ENCODE peak calls at places on chromosome 10, in five cellular contexts. J is esophagus muscularis mucosa, I is RWPE2, H is lower lobe of right lung, C is thoracic aorta. Y is an unnamed sample.

GRCh38 chr10:33123680-33124079 is 165.7 kb upstream of the ITGB1 start:
- DNase-seq in I (no peak), C (no peak), H (no peak), J (no peak), Y (no peak)

GRCh38 chr10:109956454-109957091 is 33.3 kb upstream of the XPNPEP1 start:
- DNase-seq in I (no peak), H (no peak), C (no peak), J (no peak), Y (peak; percentile 56)

GRCh38 chr10:122954731-122955050 is 664 bp upstream of the C10orf88 start:
- DNase-seq in I (no peak), H (peak; percentile 45), C (no peak), J (no peak), Y (no peak)

GRCh38 chr10:60456053-60456452 is 66.4 kb upstream of the ANK3 start:
- DNase-seq in J (no peak), C (no peak), I (no peak), H (no peak), Y (no peak)

GRCh38 chr10:2367083-2367482 is 629.8 kb upstream of the ADARB2 start:
- DNase-seq in I (no peak), J (no peak), C (no peak), H (no peak), Y (no peak)

GRCh38 chr10:88657901-88658300 is 6.3 kb upstream of the LIPF start:
- DNase-seq in C (no peak), I (no peak), H (no peak), J (no peak), Y (no peak)

GRCh38 chr10:93357680-93358079 is 124.5 kb downstream of the MYOF start:
- DNase-seq in C (no peak), H (no peak), J (peak; percentile 24), I (no peak), Y (no peak)

GRCh38 chr10:49613882-49614241 is at the start of gene CHAT:
- DNase-seq in C (no peak), I (no peak), J (no peak), H (no peak), Y (no peak)

GRCh38 chr10:89463846-89464537 is 49.6 kb downstream of the IFIT5 start:
- DNase-seq in J (no peak), C (no peak), I (no peak), H (no peak), Y (no peak)

GRCh38 chr10:28807760-28808613 is 130.7 kb downstream of the BAMBI start:
- DNase-seq in C (no peak), J (no peak), H (no peak), I (no peak), Y (peak; percentile 10)

GRCh38 chr10:87960230-87960629 is 96.8 kb downstream of the PTEN start:
- DNase-seq in H (no peak), C (no peak), I (no peak), J (no peak), Y (no peak)

GRCh38 chr10:49649294-49649693 is 30.2 kb upstream of the C10orf53 start:
- DNase-seq in J (peak; percentile 79), I (no peak), H (no peak), C (no peak), Y (peak; percentile 21)

GRCh38 chr10:6275022-6275997 is 72.6 kb downstream of the PFKFB3 start:
- DNase-seq in I (peak; percentile 96), H (peak; percentile 94), J (peak; percentile 98), C (peak; percentile 95), Y (peak; percentile 79)

GRCh38 chr10:86389441-86390193 is 23.0 kb upstream of the GRID1 start:
- DNase-seq in H (no peak), C (no peak), I (no peak), J (peak; percentile 83), Y (no peak)

GRCh38 chr10:36366843-36367242 is 724.7 kb upstream of the FZD8 start:
- DNase-seq in I (no peak), J (no peak), C (no peak), H (no peak), Y (no peak)

GRCh38 chr10:33335800-33336605 is 1.5 kb upstream of the NRP1 start:
- DNase-seq in H (peak; percentile 70), I (peak; percentile 65), C (no peak), J (no peak), Y (no peak)

GRCh38 chr10:32211046-32211363 is 136.0 kb downstream of the EPC1 start:
- DNase-seq in C (no peak), I (no peak), J (no peak), H (no peak), Y (no peak)

GRCh38 chr10:28326516-28327493 is 23.9 kb upstream of the MPP7 start:
- DNase-seq in I (no peak), C (peak; percentile 38), H (peak; percentile 47), J (peak; percentile 93), Y (no peak)

GRCh38 chr10:3068201-3068967 is 1.0 kb downstream of the PFKP start:
- DNase-seq in I (no peak), C (no peak), J (no peak), H (peak; percentile 74), Y (no peak)

GRCh38 chr10:31063839-31064238 is 32.2 kb upstream of the ZNF438 start:
- DNase-seq in H (no peak), I (no peak), J (no peak), C (no peak), Y (no peak)
- H3K27ac ChIP-seq in H (no peak overlapping the region), I (no peak overlapping the region), J (peak overlapping the region; percentile 37), C (peak overlapping the region; percentile 62), Y (no peak overlapping the region)

GRCh38 chr10:112895292-112895691 is 54.8 kb upstream of the TCF7L2 start:
- DNase-seq in H (no peak), C (no peak), I (no peak), J (no peak), Y (no peak)
- TF ChIP-seq CTCF in H (no peak), C (no peak), I (no peak), J (no peak), Y (no peak)

GRCh38 chr10:21519981-21520436 is 5.5 kb downstream of the SKIDA1 start:
- DNase-seq in J (no peak), H (no peak), C (no peak), I (no peak), Y (no peak)
- H3K4me3 ChIP-seq in J (peak overlapping the region; percentile 70), H (peak overlapping the region; percentile 66), C (peak overlapping the region; percentile 76), I (no peak overlapping the region), Y (no peak overlapping the region)

DNA sequence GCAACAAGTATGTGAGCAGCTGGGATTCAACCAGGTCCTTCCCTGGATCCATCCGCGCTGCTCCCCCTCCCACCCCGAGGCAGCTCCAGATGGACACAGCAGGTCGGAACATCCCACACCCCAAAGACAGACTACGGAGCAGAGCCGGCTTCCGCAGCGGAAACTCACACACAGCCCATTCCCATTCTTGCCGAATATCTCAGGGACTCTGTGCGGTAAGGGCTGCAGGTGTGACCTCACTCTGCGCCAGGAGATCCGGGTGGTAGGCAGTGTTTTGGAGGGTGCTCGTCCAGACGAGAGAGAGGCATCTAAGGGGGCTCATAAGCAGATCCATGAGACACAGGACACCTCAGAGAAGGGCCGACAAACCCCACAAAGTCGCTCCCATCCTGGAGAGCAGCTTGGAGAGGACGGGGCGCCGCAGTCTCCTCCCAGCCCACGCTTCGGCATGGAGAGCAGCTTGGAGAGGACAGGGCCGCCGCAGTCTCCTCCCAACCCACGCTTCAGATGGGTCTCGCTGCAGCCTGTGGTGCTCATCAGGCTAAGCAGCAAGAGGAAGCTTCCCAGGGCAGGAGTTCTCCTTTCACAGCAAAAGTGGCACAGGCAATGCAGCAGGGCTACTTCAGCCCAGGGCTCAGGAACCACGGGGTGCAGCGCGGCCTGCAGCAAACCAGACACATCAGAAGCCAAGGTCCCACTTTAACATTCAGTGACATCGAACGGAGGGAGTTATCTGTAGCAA is 179.9 kb downstream of the DIP2C start:
- DNase-seq in I (no peak), J (no peak), C (no peak), H (no peak), Y (no peak)
- H3K27ac ChIP-seq in I (no peak overlapping the region), J (peak overlapping the region; percentile 85), C (no peak overlapping the region), H (no peak overlapping the region), Y (no peak overlapping the region)

DNA sequence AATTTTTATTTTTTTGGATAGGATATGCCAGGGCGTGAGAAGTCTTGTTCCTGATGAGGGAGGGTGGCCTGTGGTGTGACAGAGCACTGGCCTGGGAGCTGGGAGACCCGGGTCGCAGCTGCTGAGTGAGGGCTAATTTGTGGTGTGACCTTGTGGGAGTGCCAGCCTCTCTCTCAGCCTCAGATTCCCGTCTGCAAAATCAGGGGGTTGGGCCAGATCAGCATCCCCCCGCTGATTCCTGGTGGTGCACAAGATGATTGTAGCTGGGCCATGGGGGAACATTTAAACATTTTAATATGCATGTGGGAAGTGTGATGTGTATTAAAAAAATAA is 14.9 kb downstream of the TSPAN15 start:
- DNase-seq in I (no peak), J (no peak), H (no peak), C (no peak), Y (no peak)
- TF ChIP-seq CTCF in I (no peak), J (no peak), H (no peak), C (no peak), Y (no peak)

GRCh38 chr10:63392224-63392623 is 73.6 kb downstream of the JMJD1C start:
- DNase-seq in J (no peak), H (no peak), I (no peak), C (no peak), Y (no peak)

GRCh38 chr10:63391812-63392211 is 74.0 kb downstream of the JMJD1C start:
- DNase-seq in J (no peak), I (no peak), H (no peak), C (no peak), Y (no peak)

GRCh38 chr10:63390521-63390920 is 75.3 kb downstream of the JMJD1C start:
- DNase-seq in J (no peak), I (no peak), C (no peak), H (no peak), Y (no peak)

GRCh38 chr10:63385254-63385653 is 80.5 kb downstream of the JMJD1C start:
- DNase-seq in I (no peak), C (no peak), J (no peak), H (no peak), Y (no peak)

GRCh38 chr10:63388421-63389031 is 77.3 kb downstream of the JMJD1C start:
- DNase-seq in H (no peak), I (no peak), J (no peak), C (no peak), Y (no peak)
- H3K4me3 ChIP-seq in H (no peak overlapping the region), I (no peak overlapping the region), J (no peak overlapping the region), C (no peak overlapping the region), Y (no peak overlapping the region)

GRCh38 chr10:34495938-34496337 is 319.2 kb downstream of the PARD3 start:
- DNase-seq in J (no peak), C (no peak), H (no peak), I (no peak), Y (peak; percentile 3)

GRCh38 chr10:34492081-34492480 is 323.0 kb downstream of the PARD3 start:
- DNase-seq in H (no peak), C (no peak), I (peak; percentile 76), J (peak; percentile 37), Y (no peak)

GRCh38 chr10:34491666-34492065 is 323.4 kb downstream of the PARD3 start:
- DNase-seq in H (no peak), J (no peak), C (no peak), I (no peak), Y (no peak)

GRCh38 chr10:34489973-34490372 is 325.1 kb downstream of the PARD3 start:
- DNase-seq in I (no peak), C (no peak), J (peak; percentile 7), H (no peak), Y (no peak)

DNA sequence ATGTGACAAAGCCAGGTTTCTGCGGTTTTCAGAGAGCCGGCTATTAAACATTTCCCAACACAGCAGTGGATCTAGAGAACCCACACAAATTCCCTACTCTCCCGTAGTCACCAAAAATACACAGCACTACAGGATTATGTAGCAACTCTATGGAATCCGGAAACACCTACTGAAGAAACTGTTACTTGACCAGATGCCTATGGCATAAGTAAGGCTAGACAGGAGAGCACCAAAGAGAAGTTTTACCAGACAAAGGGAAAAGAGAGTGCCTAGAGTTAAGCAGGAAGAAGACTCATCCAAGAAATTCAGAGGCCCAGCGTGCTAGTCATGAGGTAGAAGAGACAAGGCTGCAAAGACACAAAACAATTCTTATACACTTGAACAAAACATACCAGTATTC is 321.1 kb downstream of the PARD3 start:
- DNase-seq in J (no peak), H (no peak), C (no peak), I (no peak), Y (no peak)
- H3K27ac ChIP-seq in J (no peak overlapping the region), H (no peak overlapping the region), C (no peak overlapping the region), I (peak overlapping the region; percentile 86), Y (no peak overlapping the region)